ENCODE peak calls at places on chromosomes 13 and 19, in six cellular contexts. One of them, this sample, is unnamed.
A peak's percentile ranks its signal among the peaks of the same experiment; 100 is the strongest.

GRCh38 chr19:19656451-19657396 is 6.8 kb downstream of the ATP13A1 start:
- DNase-seq in heart right ventricle: no peak
- DNase-seq in CD8-positive, alpha-beta T cell: no peak
- DNase-seq in IMR-90: no peak
- DNase-seq in cardiac fibroblast: no peak
- DNase-seq in brain microvascular endothelial cell: no peak
- DNase-seq in this sample: no peak

GRCh38 chr19:5693195-5694166 is 3.4 kb downstream of the RPL36 start:
- DNase-seq in heart right ventricle: no peak
- DNase-seq in brain microvascular endothelial cell: no peak
- DNase-seq in CD8-positive, alpha-beta T cell: no peak
- DNase-seq in cardiac fibroblast: no peak
- DNase-seq in IMR-90: no peak
- DNase-seq in this sample: peak; percentile 40

GRCh38 chr19:5595745-5596144 is 26.8 kb downstream of the SAFB2 start:
- DNase-seq in heart right ventricle: no peak
- DNase-seq in CD8-positive, alpha-beta T cell: no peak
- DNase-seq in IMR-90: no peak
- DNase-seq in cardiac fibroblast: no peak
- DNase-seq in brain microvascular endothelial cell: no peak
- DNase-seq in this sample: no peak

GRCh38 chr13:41019027-41019487 is at the start of gene ELF1:
- DNase-seq in cardiac fibroblast: peak; percentile 76
- DNase-seq in IMR-90: peak; percentile 52
- DNase-seq in brain microvascular endothelial cell: peak; percentile 48
- DNase-seq in heart right ventricle: peak; percentile 39
- DNase-seq in CD8-positive, alpha-beta T cell: peak; percentile 63
- DNase-seq in this sample: peak; percentile 95

GRCh38 chr19:47491358-47492136 is 7.5 kb upstream of the KPTN start:
- DNase-seq in cardiac fibroblast: no peak
- DNase-seq in heart right ventricle: no peak
- DNase-seq in brain microvascular endothelial cell: no peak
- DNase-seq in CD8-positive, alpha-beta T cell: no peak
- DNase-seq in IMR-90: no peak
- DNase-seq in this sample: no peak

GRCh38 chr19:40513741-40514315 is 47.0 kb downstream of the SPTBN4 start:
- DNase-seq in CD8-positive, alpha-beta T cell: no peak
- DNase-seq in cardiac fibroblast: no peak
- DNase-seq in brain microvascular endothelial cell: no peak
- DNase-seq in heart right ventricle: no peak
- DNase-seq in IMR-90: no peak
- DNase-seq in this sample: no peak

GRCh38 chr13:43742911-43743310 is 43.9 kb downstream of the ENOX1 start:
- DNase-seq in brain microvascular endothelial cell: no peak
- DNase-seq in IMR-90: no peak
- DNase-seq in CD8-positive, alpha-beta T cell: no peak
- DNase-seq in cardiac fibroblast: no peak
- DNase-seq in heart right ventricle: no peak
- DNase-seq in this sample: no peak

GRCh38 chr13:78709028-78709427 is 50.1 kb upstream of the OBI1 start:
- DNase-seq in cardiac fibroblast: peak; percentile 74
- DNase-seq in CD8-positive, alpha-beta T cell: no peak
- DNase-seq in brain microvascular endothelial cell: no peak
- DNase-seq in heart right ventricle: no peak
- DNase-seq in IMR-90: no peak
- DNase-seq in this sample: no peak

GRCh38 chr19:8240274-8241229 is 31.4 kb downstream of the CERS4 start:
- DNase-seq in cardiac fibroblast: peak; percentile 89
- DNase-seq in IMR-90: peak; percentile 94
- DNase-seq in brain microvascular endothelial cell: peak; percentile 91
- DNase-seq in CD8-positive, alpha-beta T cell: peak; percentile 64
- DNase-seq in heart right ventricle: peak; percentile 91
- DNase-seq in this sample: peak; percentile 78

GRCh38 chr13:109400192-109400591 is 386.2 kb downstream of the IRS2 start:
- DNase-seq in IMR-90: no peak
- DNase-seq in cardiac fibroblast: no peak
- DNase-seq in brain microvascular endothelial cell: no peak
- DNase-seq in CD8-positive, alpha-beta T cell: no peak
- DNase-seq in heart right ventricle: no peak
- DNase-seq in this sample: no peak

GRCh38 chr19:29477831-29478577 is 47.8 kb upstream of the VSTM2B start:
- DNase-seq in IMR-90: no peak
- DNase-seq in CD8-positive, alpha-beta T cell: no peak
- DNase-seq in heart right ventricle: no peak
- DNase-seq in brain microvascular endothelial cell: no peak
- DNase-seq in cardiac fibroblast: no peak
- DNase-seq in this sample: no peak

GRCh38 chr19:289651-290538 is 1.3 kb downstream of the PLPP2 start:
- DNase-seq in heart right ventricle: no peak
- DNase-seq in cardiac fibroblast: peak; percentile 58
- DNase-seq in CD8-positive, alpha-beta T cell: peak; percentile 29
- DNase-seq in brain microvascular endothelial cell: peak; percentile 33
- DNase-seq in IMR-90: peak; percentile 25
- DNase-seq in this sample: peak; percentile 29

GRCh38 chr13:83765796-83766195 is 116.5 kb downstream of the SLITRK1 start:
- DNase-seq in IMR-90: no peak
- DNase-seq in cardiac fibroblast: no peak
- DNase-seq in heart right ventricle: no peak
- DNase-seq in brain microvascular endothelial cell: no peak
- DNase-seq in CD8-positive, alpha-beta T cell: no peak
- DNase-seq in this sample: no peak

GRCh38 chr13:100089633-100090032 is 740 bp downstream of the PCCA start:
- DNase-seq in IMR-90: peak; percentile 34
- DNase-seq in brain microvascular endothelial cell: no peak
- DNase-seq in cardiac fibroblast: peak; percentile 29
- DNase-seq in heart right ventricle: no peak
- DNase-seq in CD8-positive, alpha-beta T cell: no peak
- DNase-seq in this sample: peak; percentile 44

GRCh38 chr19:30403583-30403982 is 31.4 kb downstream of the ZNF536 start:
- DNase-seq in CD8-positive, alpha-beta T cell: no peak
- DNase-seq in heart right ventricle: no peak
- DNase-seq in IMR-90: no peak
- DNase-seq in brain microvascular endothelial cell: no peak
- DNase-seq in cardiac fibroblast: no peak
- DNase-seq in this sample: no peak

GRCh38 chr19:47391510-47392223 is 27.7 kb downstream of the MEIS3 start:
- DNase-seq in CD8-positive, alpha-beta T cell: peak; percentile 84
- DNase-seq in IMR-90: peak; percentile 66
- DNase-seq in cardiac fibroblast: peak; percentile 84
- DNase-seq in brain microvascular endothelial cell: peak; percentile 63
- DNase-seq in heart right ventricle: peak; percentile 65
- DNase-seq in this sample: peak; percentile 80

GRCh38 chr19:23116802-23117571 is at the start of gene ZNF730:
- DNase-seq in heart right ventricle: peak; percentile 91
- DNase-seq in IMR-90: peak; percentile 68
- DNase-seq in cardiac fibroblast: peak; percentile 85
- DNase-seq in CD8-positive, alpha-beta T cell: peak; percentile 50
- DNase-seq in brain microvascular endothelial cell: peak; percentile 89
- DNase-seq in this sample: peak; percentile 29

GRCh38 chr13:77863037-77863630 is 55.5 kb downstream of the EDNRB start:
- DNase-seq in IMR-90: no peak
- DNase-seq in brain microvascular endothelial cell: no peak
- DNase-seq in cardiac fibroblast: no peak
- DNase-seq in heart right ventricle: no peak
- DNase-seq in CD8-positive, alpha-beta T cell: no peak
- DNase-seq in this sample: no peak

GRCh38 chr13:44331912-44332840 is 41.4 kb upstream of the SERP2 start:
- DNase-seq in heart right ventricle: peak; percentile 85
- DNase-seq in CD8-positive, alpha-beta T cell: no peak
- DNase-seq in IMR-90: peak; percentile 84
- DNase-seq in brain microvascular endothelial cell: peak; percentile 91
- DNase-seq in cardiac fibroblast: peak; percentile 72
- DNase-seq in this sample: no peak

GRCh38 chr19:18308051-18308947 is 14.6 kb downstream of the LSM4 start:
- DNase-seq in IMR-90: no peak
- DNase-seq in brain microvascular endothelial cell: no peak
- DNase-seq in CD8-positive, alpha-beta T cell: no peak
- DNase-seq in cardiac fibroblast: no peak
- DNase-seq in heart right ventricle: no peak
- DNase-seq in this sample: no peak

GRCh38 chr13:20525144-20525600 is 485 bp downstream of the CRYL1 start:
- DNase-seq in cardiac fibroblast: peak; percentile 20
- DNase-seq in brain microvascular endothelial cell: no peak
- DNase-seq in IMR-90: no peak
- DNase-seq in heart right ventricle: no peak
- DNase-seq in CD8-positive, alpha-beta T cell: peak; percentile 24
- DNase-seq in this sample: peak; percentile 51

GRCh38 chr19:8511573-8512101 is 2.3 kb downstream of the ZNF414 start:
- DNase-seq in CD8-positive, alpha-beta T cell: no peak
- DNase-seq in brain microvascular endothelial cell: no peak
- DNase-seq in heart right ventricle: no peak
- DNase-seq in IMR-90: no peak
- DNase-seq in cardiac fibroblast: no peak
- DNase-seq in this sample: no peak

GRCh38 chr13:60765700-60766411 is 368.8 kb downstream of the TDRD3 start:
- DNase-seq in cardiac fibroblast: peak; percentile 11
- DNase-seq in heart right ventricle: no peak
- DNase-seq in brain microvascular endothelial cell: peak; percentile 38
- DNase-seq in CD8-positive, alpha-beta T cell: no peak
- DNase-seq in IMR-90: no peak
- DNase-seq in this sample: no peak

GRCh38 chr19:38667552-38668205 is 20.2 kb downstream of the ACTN4 start:
- DNase-seq in heart right ventricle: no peak
- DNase-seq in cardiac fibroblast: peak; percentile 72
- DNase-seq in CD8-positive, alpha-beta T cell: no peak
- DNase-seq in IMR-90: peak; percentile 95
- DNase-seq in brain microvascular endothelial cell: no peak
- DNase-seq in this sample: no peak

GRCh38 chr19:38665950-38666661 is 18.7 kb downstream of the ACTN4 start:
- DNase-seq in brain microvascular endothelial cell: no peak
- DNase-seq in IMR-90: peak; percentile 51
- DNase-seq in cardiac fibroblast: peak; percentile 67
- DNase-seq in CD8-positive, alpha-beta T cell: no peak
- DNase-seq in heart right ventricle: peak; percentile 86
- DNase-seq in this sample: no peak

GRCh38 chr19:38664503-38665211 is 17.2 kb downstream of the ACTN4 start:
- DNase-seq in heart right ventricle: no peak
- DNase-seq in IMR-90: no peak
- DNase-seq in CD8-positive, alpha-beta T cell: no peak
- DNase-seq in brain microvascular endothelial cell: no peak
- DNase-seq in cardiac fibroblast: no peak
- DNase-seq in this sample: no peak

GRCh38 chr19:38665219-38665931 is 17.9 kb downstream of the ACTN4 start:
- DNase-seq in CD8-positive, alpha-beta T cell: no peak
- DNase-seq in IMR-90: no peak
- DNase-seq in cardiac fibroblast: no peak
- DNase-seq in brain microvascular endothelial cell: no peak
- DNase-seq in heart right ventricle: no peak
- DNase-seq in this sample: no peak

DNA sequence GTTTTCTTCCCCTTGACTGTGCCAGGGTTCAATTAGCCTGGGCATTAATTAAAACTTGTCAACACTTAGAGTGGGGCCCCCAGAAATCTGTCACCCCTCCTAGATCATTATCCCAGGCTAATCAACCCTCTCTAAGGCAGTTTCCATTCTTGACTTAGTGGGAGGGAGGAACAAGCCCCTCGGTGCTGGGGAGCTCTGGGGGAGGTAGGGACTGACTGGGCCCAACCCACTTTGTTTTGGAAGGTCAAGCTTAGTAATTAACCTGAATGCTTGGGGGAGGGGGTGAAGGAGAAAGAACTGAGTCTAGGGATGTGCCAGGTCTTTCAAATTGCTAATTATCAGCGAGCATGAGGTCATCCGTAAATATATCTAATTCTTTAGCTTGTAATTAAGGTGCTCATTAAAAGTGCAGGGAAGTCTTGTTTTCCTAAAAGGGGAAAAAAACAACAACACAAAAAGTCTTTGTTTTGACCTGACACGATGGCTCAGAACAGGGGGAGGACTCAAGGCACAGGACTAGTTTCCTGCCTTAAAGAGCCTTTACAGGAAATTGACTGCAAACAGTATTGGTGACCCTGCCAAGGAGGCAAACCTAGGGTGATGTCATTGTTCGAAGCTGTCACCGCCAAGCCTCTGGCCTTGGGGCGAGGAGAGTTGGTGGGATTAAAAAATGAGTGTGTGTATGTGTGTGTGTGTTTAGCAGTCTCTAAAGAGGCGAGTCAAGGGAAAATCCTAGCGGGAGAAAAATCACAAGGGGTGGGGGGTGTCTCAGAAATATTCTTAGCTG is 19.4 kb downstream of the ACTN4 start:
- DNase-seq in IMR-90: peak; percentile 81
- DNase-seq in brain microvascular endothelial cell: peak; percentile 63
- DNase-seq in heart right ventricle: peak; percentile 76
- DNase-seq in CD8-positive, alpha-beta T cell: no peak
- DNase-seq in cardiac fibroblast: peak; percentile 88
- DNase-seq in this sample: peak; percentile 70
- H3K4me3 ChIP-seq in IMR-90: no peak overlapping the region
- H3K4me3 ChIP-seq in brain microvascular endothelial cell: no peak overlapping the region
- H3K4me3 ChIP-seq in heart right ventricle: no peak overlapping the region
- H3K4me3 ChIP-seq in CD8-positive, alpha-beta T cell: no peak overlapping the region
- H3K4me3 ChIP-seq in cardiac fibroblast: no peak overlapping the region
- H3K4me3 ChIP-seq in this sample: peak overlapping the region; percentile 25

GRCh38 chr19:41998246-41999020 is 4.4 kb upstream of the ATP1A3 start:
- DNase-seq in brain microvascular endothelial cell: peak; percentile 6
- DNase-seq in cardiac fibroblast: peak; percentile 47
- DNase-seq in CD8-positive, alpha-beta T cell: peak; percentile 20
- DNase-seq in IMR-90: peak; percentile 39
- DNase-seq in heart right ventricle: no peak
- DNase-seq in this sample: peak; percentile 49
- TF ChIP-seq CTCF in brain microvascular endothelial cell: peak; percentile 76
- TF ChIP-seq CTCF in cardiac fibroblast: peak; percentile 79
- TF ChIP-seq CTCF in CD8-positive, alpha-beta T cell: peak; percentile 41
- TF ChIP-seq CTCF in IMR-90: peak; percentile 68
- TF ChIP-seq CTCF in heart right ventricle: peak; percentile 64
- TF ChIP-seq CTCF in this sample: peak; percentile 75

GRCh38 chr19:49878744-49879070 is 1.2 kb downstream of the TBC1D17 start:
- DNase-seq in IMR-90: no peak
- DNase-seq in heart right ventricle: no peak
- DNase-seq in brain microvascular endothelial cell: no peak
- DNase-seq in CD8-positive, alpha-beta T cell: no peak
- DNase-seq in cardiac fibroblast: no peak
- DNase-seq in this sample: no peak
- H3K4me3 ChIP-seq in IMR-90: peak overlapping the region; percentile 63
- H3K4me3 ChIP-seq in heart right ventricle: no peak overlapping the region
- H3K4me3 ChIP-seq in brain microvascular endothelial cell: peak overlapping the region; percentile 100
- H3K4me3 ChIP-seq in CD8-positive, alpha-beta T cell: no peak overlapping the region
- H3K4me3 ChIP-seq in cardiac fibroblast: peak overlapping the region; percentile 100
- H3K4me3 ChIP-seq in this sample: peak overlapping the region; percentile 89

DNA sequence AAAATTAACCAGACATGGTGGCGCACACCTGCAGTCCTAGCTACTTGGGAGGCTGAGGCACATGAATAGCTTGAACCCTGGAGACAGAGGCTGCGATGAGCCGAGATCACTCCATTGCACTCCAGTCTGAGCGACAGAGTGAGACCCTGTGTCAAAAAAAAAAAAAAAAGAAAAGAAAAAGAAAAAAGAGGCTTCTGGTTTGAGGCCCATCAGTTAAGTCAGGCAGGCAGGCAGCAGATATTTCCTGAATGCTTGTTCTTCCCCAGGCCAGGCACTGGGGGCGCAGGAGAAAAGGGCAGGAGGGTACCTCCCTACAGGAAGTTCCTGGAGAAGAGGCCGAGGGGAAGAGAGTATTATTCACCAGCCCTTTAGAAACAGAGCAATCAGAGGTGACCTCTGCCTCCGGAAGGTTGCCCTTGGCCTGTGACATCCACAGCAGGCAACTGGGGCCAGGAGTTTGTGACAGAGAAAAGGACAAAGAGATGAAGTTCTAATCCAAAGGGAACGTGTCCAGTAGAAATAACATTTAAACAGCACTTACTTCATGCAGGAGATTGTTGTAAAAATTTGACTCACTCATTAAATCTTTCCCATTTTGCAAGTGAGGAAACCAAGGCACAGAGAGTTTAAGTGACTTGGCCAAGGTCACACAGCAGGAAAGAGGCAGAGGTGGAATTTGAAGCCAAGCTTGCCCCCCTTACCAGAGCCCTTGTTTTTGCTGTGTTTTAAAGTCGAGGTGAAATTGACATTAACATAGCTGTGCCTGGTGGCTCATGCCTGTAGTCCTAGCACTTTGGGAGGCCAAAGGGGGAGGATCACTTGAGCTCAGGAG is 4.3 kb upstream of the RLN3 start:
- DNase-seq in CD8-positive, alpha-beta T cell: no peak
- DNase-seq in heart right ventricle: peak; percentile 46
- DNase-seq in cardiac fibroblast: peak; percentile 65
- DNase-seq in IMR-90: peak; percentile 44
- DNase-seq in brain microvascular endothelial cell: peak; percentile 39
- DNase-seq in this sample: peak; percentile 59
- TF ChIP-seq CTCF in CD8-positive, alpha-beta T cell: no peak
- TF ChIP-seq CTCF in heart right ventricle: peak; percentile 55
- TF ChIP-seq CTCF in cardiac fibroblast: peak; percentile 70
- TF ChIP-seq CTCF in IMR-90: peak; percentile 46
- TF ChIP-seq CTCF in brain microvascular endothelial cell: peak; percentile 75
- TF ChIP-seq CTCF in this sample: peak; percentile 27

This sample was measured in GM12865.